ENCODE peak calls at places on chromosomes 5 and 9, in four cellular contexts. R is HepG2, J is A549, L is K562. N is an unnamed sample.
A peak's percentile ranks its signal among the peaks of the same experiment; 100 is the strongest.

GRCh38 chr9:110095238-110095637 is 112.7 kb downstream of the C9orf152 start:
- DNase-seq in R (no peak), J (no peak), L (no peak), N (no peak)

GRCh38 chr9:108331596-108331995 is 524.2 kb downstream of the ACTL7B start:
- DNase-seq in R (no peak), J (no peak), L (no peak), N (no peak)

GRCh38 chr5:78920604-78921003 is 64.5 kb downstream of the ARSB start:
- DNase-seq in R (no peak), J (no peak), L (no peak), N (no peak)

GRCh38 chr5:172149073-172149472 is 39.0 kb downstream of the STK10 start:
- DNase-seq in R (no peak), J (no peak), L (no peak), N (no peak)

GRCh38 chr5:66993448-66993847 is 203.2 kb downstream of the CD180 start:
- DNase-seq in R (no peak), J (no peak), L (no peak), N (no peak)

GRCh38 chr5:167303582-167303981 is 987.9 kb upstream of the WWC1 start:
- DNase-seq in R (no peak), J (no peak), L (no peak), N (no peak)

GRCh38 chr5:107821288-107821687 is 150.6 kb upstream of the EFNA5 start:
- DNase-seq in R (no peak), J (no peak), L (no peak), N (no peak)

GRCh38 chr5:173932695-173933139 is 44.6 kb downstream of the CPEB4 start:
- DNase-seq in R (peak; percentile 96), J (no peak), L (no peak), N (no peak)

GRCh38 chr5:157836121-157836753 is 22.7 kb downstream of the CLINT1 start:
- DNase-seq in R (no peak), J (no peak), L (no peak), N (no peak)

GRCh38 chr5:54259090-54259489 is 51.3 kb downstream of the ARL15 start:
- DNase-seq in R (no peak), J (no peak), L (no peak), N (no peak)

GRCh38 chr5:169980418-169981053 is at the start of gene INSYN2B:
- DNase-seq in R (peak; percentile 39), J (peak; percentile 81), L (peak; percentile 65), N (peak; percentile 89)

GRCh38 chr5:55173696-55174101 is 722 bp upstream of the CDC20B start:
- DNase-seq in R (no peak), J (no peak), L (no peak), N (no peak)

GRCh38 chr5:103120607-103121200 is 603 bp downstream of the PPIP5K2 start:
- DNase-seq in R (peak; percentile 1), J (no peak), L (peak; percentile 16), N (no peak)

GRCh38 chr9:99466787-99467186 is 244.7 kb downstream of the SEC61B start:
- DNase-seq in R (peak; percentile 34), J (no peak), L (no peak), N (no peak)

GRCh38 chr9:134983506-134984371 is 66.0 kb upstream of the FCN1 start:
- DNase-seq in R (no peak), J (no peak), L (no peak), N (no peak)

GRCh38 chr9:137621131-137621757 is 2.4 kb downstream of the EHMT1 start:
- DNase-seq in R (no peak), J (no peak), L (no peak), N (no peak)

GRCh38 chr9:137748311-137748710 is 129.3 kb upstream of the CACNA1B start:
- DNase-seq in R (no peak), J (no peak), L (no peak), N (no peak)

GRCh38 chr5:10049825-10050455 is 199.7 kb downstream of the ATPSCKMT start:
- DNase-seq in R (no peak), J (no peak), L (no peak), N (no peak)

GRCh38 chr5:157312492-157312891 is 46.6 kb downstream of the CYFIP2 start:
- DNase-seq in R (peak; percentile 62), J (peak; percentile 87), L (peak; percentile 49), N (no peak)

GRCh38 chr5:107368593-107368992 is 302.1 kb downstream of the EFNA5 start:
- DNase-seq in R (no peak), J (no peak), L (no peak), N (no peak)

GRCh38 chr9:129021091-129021490 is 7.0 kb downstream of the SH3GLB2 start:
- DNase-seq in R (no peak), J (no peak), L (no peak), N (no peak)

GRCh38 chr9:133487331-133487725 is 8.4 kb upstream of the SLC2A6 start:
- DNase-seq in R (no peak), J (no peak), L (no peak), N (no peak)

GRCh38 chr9:98873535-98874432 is 66.3 kb downstream of the GALNT12 start:
- DNase-seq in R (no peak), J (no peak), L (no peak), N (no peak)

GRCh38 chr5:32251864-32252458 is 60.8 kb downstream of the MTMR12 start:
- DNase-seq in R (no peak), J (no peak), L (no peak), N (no peak)

GRCh38 chr5:161432798-161433197 is 113.7 kb downstream of the GABRB2 start:
- DNase-seq in R (no peak), J (no peak), L (no peak), N (no peak)

GRCh38 chr9:98356953-98357352 is 101.5 kb upstream of the TBC1D2 start:
- DNase-seq in R (no peak), J (no peak), L (no peak), N (no peak)

GRCh38 chr9:135795391-135795790 is 93.4 kb downstream of the KCNT1 start:
- DNase-seq in R (no peak), J (no peak), L (no peak), N (no peak)

GRCh38 chr9:94167055-94167346 is 82.7 kb downstream of the PTPDC1 start:
- DNase-seq in R (peak; percentile 79), J (no peak), L (no peak), N (no peak)

GRCh38 chr5:36904677-36905076 is 28.1 kb downstream of the NIPBL start:
- DNase-seq in R (peak; percentile 22), J (no peak), L (no peak), N (no peak)

GRCh38 chr5:137190441-137190840 is 308.7 kb downstream of the SPOCK1 start:
- DNase-seq in R (no peak), J (no peak), L (no peak), N (no peak)

GRCh38 chr5:134111741-134112647 is 2.5 kb upstream of the TCF7 start:
- DNase-seq in R (no peak), J (no peak), L (peak; percentile 49), N (no peak)

GRCh38 chr9:114114364-114114763 is 15.3 kb upstream of the KIF12 start:
- DNase-seq in R (no peak), J (no peak), L (no peak), N (no peak)

GRCh38 chr5:142977363-142978051 is 207.3 kb downstream of the ARHGAP26 start:
- DNase-seq in R (no peak), J (no peak), L (no peak), N (no peak)

GRCh38 chr5:45288746-45289145 is 407.4 kb downstream of the HCN1 start:
- DNase-seq in R (no peak), J (no peak), L (no peak), N (no peak)

DNA sequence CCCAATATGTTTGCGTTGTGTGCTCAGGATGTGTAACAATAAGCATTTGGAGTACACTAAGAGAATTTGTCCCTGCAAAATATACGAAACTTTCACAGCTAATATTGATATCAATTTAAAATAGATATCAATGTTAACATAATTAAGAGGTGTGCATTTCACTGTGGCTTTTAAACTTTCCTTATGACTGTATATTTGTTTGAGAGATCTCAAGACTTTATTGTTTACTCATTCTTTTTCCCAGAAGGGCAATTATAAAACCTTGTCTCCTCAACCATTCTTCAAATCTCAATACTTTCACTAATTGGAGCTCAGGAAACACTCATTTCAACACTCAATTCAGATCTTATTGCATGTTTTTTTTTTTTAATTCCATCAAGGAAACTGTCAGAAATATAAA is 241.1 kb downstream of the PDE4D start:
- DNase-seq in R (no peak), J (no peak), L (no peak), N (no peak)
- TF ChIP-seq PHF8 in R (no peak), J (no peak), L (no peak), N (no peak)

GRCh38 chr5:68332546-68332945 is 117.0 kb downstream of the PIK3R1 start:
- DNase-seq in R (no peak), J (no peak), L (no peak), N (no peak)
- TF ChIP-seq PHF8 in R (no peak), J (no peak), L (no peak), N (no peak)

GRCh38 chr5:68215888-68216736 is 556 bp downstream of the PIK3R1 start:
- DNase-seq in R (peak; percentile 41), J (peak; percentile 34), L (peak; percentile 62), N (peak; percentile 68)

GRCh38 chr5:68220260-68220659 is 4.7 kb downstream of the PIK3R1 start:
- DNase-seq in R (no peak), J (no peak), L (no peak), N (no peak)

GRCh38 chr5:68216737-68217231 is 1.2 kb downstream of the PIK3R1 start:
- DNase-seq in R (no peak), J (peak; percentile 31), L (no peak), N (no peak)

GRCh38 chr5:68215208-68215887 is at the start of gene PIK3R1:
- DNase-seq in R (peak; percentile 84), J (peak; percentile 88), L (peak; percentile 94), N (peak; percentile 94)

GRCh38 chr5:68217476-68217984 is 2.0 kb downstream of the PIK3R1 start:
- DNase-seq in R (no peak), J (no peak), L (no peak), N (no peak)
- TF ChIP-seq PHF8 in R (no peak), J (no peak), L (no peak), N (no peak)

GRCh38 chr9:117394655-117395054 is 20.2 kb downstream of the ASTN2 start:
- DNase-seq in R (no peak), J (no peak), L (no peak), N (no peak)
- TF ChIP-seq PHF8 in R (no peak), J (no peak), L (no peak), N (no peak)

GRCh38 chr9:132043708-132044107 is 36.0 kb downstream of the MED27 start:
- DNase-seq in R (no peak), J (no peak), L (no peak), N (no peak)
- TF ChIP-seq PHF8 in R (no peak), J (no peak), L (no peak), N (no peak)

DNA sequence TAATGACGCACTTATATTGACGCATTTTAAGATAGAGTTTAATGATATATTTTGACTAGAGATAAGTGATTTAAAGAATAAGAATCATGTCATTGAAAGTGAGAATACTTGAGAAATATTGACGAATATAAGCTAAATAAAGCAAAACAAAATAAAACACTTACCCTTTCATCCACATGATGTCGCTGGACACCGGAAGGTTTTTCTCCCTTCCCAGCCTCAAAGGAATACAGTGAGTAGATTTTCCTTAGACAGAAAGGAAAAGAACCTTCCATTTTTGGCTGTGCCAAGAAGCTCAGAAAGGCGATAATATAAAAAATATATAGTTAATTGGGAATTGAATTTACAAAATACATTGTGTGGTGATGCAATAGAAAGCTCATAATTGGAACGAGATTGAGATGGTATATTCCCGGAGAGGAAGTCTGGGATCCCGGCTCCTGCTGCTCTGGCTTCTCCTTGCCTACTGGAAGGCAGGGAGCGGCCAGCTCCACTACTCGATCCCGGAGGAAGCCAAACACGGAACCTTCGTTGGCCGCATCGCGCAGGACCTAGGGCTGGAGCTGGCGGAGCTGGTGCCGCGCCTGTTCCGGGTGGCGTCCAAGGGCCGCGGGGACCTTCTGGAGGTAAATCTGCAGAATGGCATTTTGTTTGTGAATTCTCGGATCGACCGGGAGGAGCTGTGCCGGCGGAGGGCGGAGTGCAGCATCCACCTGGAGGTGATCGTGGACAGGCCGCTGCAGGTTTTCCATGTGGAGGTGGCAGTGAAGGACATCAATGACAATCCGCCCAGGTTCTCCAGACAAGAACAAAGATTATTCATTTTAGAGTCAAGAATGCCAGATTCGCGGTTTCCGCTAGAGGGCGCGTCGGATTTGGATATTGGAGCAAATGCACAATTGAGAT is at the start of gene PCDHA5:
- DNase-seq in R (peak; percentile 12), J (peak; percentile 69), L (no peak), N (no peak)
- TF ChIP-seq PHF8 in R (no peak), J (no peak), L (no peak), N (no peak)